ENCODE peak calls at places on chromosomes 16 and 17, in four cellular contexts. G is iris pigment epithelial cell, V is Right ventricle myocardium superior, H is left lung. M is an unnamed sample.

GRCh38 chr17:49676276-49676868 is 1.5 kb downstream of the SPOP start:
- DNase-seq in H (no peak), V (no peak), G (peak), M (no peak)

GRCh38 chr17:1229354-1229890 is 40.8 kb upstream of the BHLHA9 start:
- DNase-seq in H (peak), V (peak), G (peak), M (no peak)

GRCh38 chr16:68187505-68187904 is 48.4 kb downstream of the ESRP2 start:
- DNase-seq in H (no peak), V (no peak), G (no peak), M (no peak)

GRCh38 chr16:85490971-85491771 is 122.0 kb upstream of the GSE1 start:
- DNase-seq in H (no peak), V (no peak), G (no peak), M (no peak)

GRCh38 chr17:64084086-64084939 is 45.6 kb downstream of the ERN1 start:
- DNase-seq in H (peak), V (no peak), G (peak), M (no peak)

GRCh38 chr16:16025214-16025968 is 76.0 kb downstream of the ABCC1 start:
- DNase-seq in V (no peak), G (peak), H (no peak), M (no peak)

GRCh38 chr16:75758215-75758614 is 31.9 kb upstream of the CPHXL start:
- DNase-seq in G (peak), H (no peak), V (no peak), M (no peak)

GRCh38 chr16:86581458-86581857 is 3.1 kb downstream of the FOXL1 start:
- DNase-seq in H (no peak), G (no peak), V (no peak), M (no peak)

GRCh38 chr17:40089085-40089895 is 11.1 kb downstream of the NR1D1 start:
- DNase-seq in V (no peak), G (no peak), H (no peak), M (no peak)

GRCh38 chr17:53527473-53527872 is 295.3 kb upstream of the KIF2B start:
- DNase-seq in G (no peak), V (no peak), H (no peak), M (no peak)

GRCh38 chr17:28472871-28473497 is 460 bp upstream of the SLC13A2 start:
- DNase-seq in V (no peak), G (no peak), H (no peak), M (no peak)

GRCh38 chr16:3121843-3122467 is 9.6 kb downstream of the ZNF205 start:
- DNase-seq in H (no peak), V (no peak), G (no peak), M (no peak)

GRCh38 chr17:68567581-68567980 is 33.6 kb downstream of the FAM20A start:
- DNase-seq in G (no peak), V (no peak), H (no peak), M (no peak)

GRCh38 chr16:75272097-75272548 is 20.7 kb upstream of the BCAR1 start:
- DNase-seq in H (no peak), G (no peak), V (no peak), M (no peak)

GRCh38 chr16:16150117-16150877 is 73.0 kb downstream of the ABCC6 start:
- DNase-seq in G (no peak), V (peak), H (no peak), M (no peak)

GRCh38 chr16:14186007-14186953 is 115.2 kb downstream of the MRTFB start:
- DNase-seq in V (no peak), G (peak), H (peak), M (no peak)

GRCh38 chr17:62101519-62101918 is 36.4 kb upstream of the MED13 start:
- DNase-seq in V (no peak), H (no peak), G (no peak), M (no peak)

GRCh38 chr17:62790554-62790953 is 17.6 kb downstream of the MARCHF10 start:
- DNase-seq in H (no peak), V (no peak), G (peak), M (no peak)

GRCh38 chr17:40850287-40850972 is 16.6 kb downstream of the KRT12 start:
- DNase-seq in G (peak), H (no peak), V (no peak), M (no peak)

GRCh38 chr16:78388920-78389564 is 289.6 kb downstream of the WWOX start:
- DNase-seq in G (no peak), V (peak), H (no peak), M (no peak)

GRCh38 chr17:69046130-69046807 is 14.5 kb downstream of the ABCA9 start:
- DNase-seq in G (no peak), H (no peak), V (no peak), M (no peak)

GRCh38 chr16:22008215-22009142 is 568 bp downstream of the MOSMO start:
- DNase-seq in H (peak), G (no peak), V (peak), M (no peak)

GRCh38 chr16:31453255-31454204 is 5.8 kb upstream of the ARMC5 start:
- DNase-seq in H (no peak), G (peak), V (peak), M (no peak)

GRCh38 chr16:60181542-60181941 is 1447.4 kb upstream of the GOT2 start:
- DNase-seq in V (no peak), G (no peak), H (no peak), M (no peak)

GRCh38 chr16:56610017-56610608 is 1.7 kb downstream of the MT2A start:
- DNase-seq in H (peak), G (peak), V (no peak), M (no peak)

GRCh38 chr17:57782051-57782490 is 37.0 kb upstream of the CCDC182 start:
- DNase-seq in G (no peak), V (peak), H (no peak), M (no peak)

GRCh38 chr17:76189247-76189646 is 48.2 kb upstream of the FOXJ1 start:
- DNase-seq in H (no peak), G (no peak), V (no peak), M (no peak)

GRCh38 chr17:71252446-71252845 is 868.4 kb upstream of the SOX9 start:
- DNase-seq in H (no peak), G (no peak), V (no peak), M (no peak)

GRCh38 chr17:17191346-17191792 is 14.8 kb downstream of the PLD6 start:
- DNase-seq in G (peak), V (peak), H (no peak), M (no peak)

GRCh38 chr16:27925612-27926011 is 137.9 kb downstream of the GSG1L start:
- DNase-seq in G (no peak), H (no peak), V (no peak), M (no peak)

GRCh38 chr17:33896309-33896708 is 358.8 kb upstream of the CCL2 start:
- DNase-seq in H (no peak), V (no peak), G (no peak), M (no peak)

GRCh38 chr17:67575325-67575724 is 142.4 kb upstream of the NOL11 start:
- DNase-seq in G (no peak), H (no peak), V (no peak), M (no peak)

GRCh38 chr16:72104905-72105304 is 11.3 kb downstream of the DHX38 start:
- DNase-seq in H (no peak), G (no peak), V (no peak), M (no peak)

GRCh38 chr16:2776500-2777139 is 460 bp downstream of the ELOB start:
- DNase-seq in V (peak), G (peak), H (no peak), M (no peak)

GRCh38 chr16:53183442-53183841 is 128.7 kb downstream of the CHD9 start:
- DNase-seq in G (peak), V (no peak), H (no peak), M (no peak)

GRCh38 chr17:9169116-9169515 is 147.8 kb downstream of the NTN1 start:
- DNase-seq in V (no peak), G (no peak), H (no peak), M (no peak)

GRCh38 chr16:49750341-49751011 is 105.4 kb downstream of the ZNF423 start:
- DNase-seq in V (no peak), H (no peak), G (no peak), M (no peak)

M was measured in esophagus squamous epithelium.